ENCODE peak calls at places on chromosomes 12 and 14, in nine cellular contexts. P is HCT116, H is A549, U is GM23338, C is GM12878, Y is Panc1, N is HepG2, J is SK-N-SH, W is K562. G is an unnamed sample.

GRCh38 chr14:81516941-81517797 is 16.5 kb downstream of the SEL1L start:
- DNase-seq in P (no peak), H (peak; percentile 7), U (peak; percentile 62), C (no peak), Y (no peak), N (peak; percentile 83), J (no peak), W (no peak), G (no peak)

GRCh38 chr14:100103261-100104005 is 38.2 kb downstream of the EVL start:
- DNase-seq in P (no peak), H (no peak), U (no peak), C (no peak), Y (no peak), N (no peak), J (no peak), W (no peak), G (no peak)

GRCh38 chr12:30437616-30438015 is 258.1 kb downstream of the IPO8 start:
- DNase-seq in P (no peak), H (no peak), U (no peak), C (no peak), Y (no peak), N (peak; percentile 36), J (no peak), W (no peak), G (no peak)

GRCh38 chr14:42911642-42912041 is 1305.0 kb downstream of the LRFN5 start:
- DNase-seq in P (no peak), H (no peak), U (peak; percentile 14), C (no peak), Y (no peak), N (no peak), J (no peak), W (no peak), G (no peak)

GRCh38 chr12:121535150-121536057 is 45.4 kb downstream of the KDM2B start:
- DNase-seq in P (no peak), H (no peak), U (no peak), C (no peak), Y (no peak), N (no peak), J (no peak), W (no peak), G (no peak)

GRCh38 chr12:4910502-4911315 is 1.0 kb downstream of the KCNA1 start:
- DNase-seq in P (no peak), H (no peak), U (peak; percentile 39), C (no peak), Y (no peak), N (no peak), J (peak; percentile 29), W (no peak), G (no peak)

GRCh38 chr14:93047661-93048060 is 68.1 kb downstream of the ITPK1 start:
- DNase-seq in P (no peak), H (no peak), U (no peak), C (no peak), Y (no peak), N (no peak), J (no peak), W (no peak), G (no peak)

GRCh38 chr14:40096968-40097367 is 664.7 kb upstream of the FBXO33 start:
- DNase-seq in P (no peak), H (no peak), U (no peak), C (no peak), Y (no peak), N (no peak), J (no peak), W (no peak), G (no peak)

GRCh38 chr12:112216223-112216622 is 90.9 kb downstream of the TRAFD1 start:
- DNase-seq in P (no peak), H (no peak), U (no peak), C (no peak), Y (no peak), N (no peak), J (no peak), W (no peak), G (no peak)

GRCh38 chr14:75864352-75864751 is 117.4 kb downstream of the TGFB3 start:
- DNase-seq in P (no peak), H (no peak), U (no peak), C (no peak), Y (no peak), N (no peak), J (no peak), W (no peak), G (no peak)

GRCh38 chr14:95389471-95390011 is 69.8 kb upstream of the CLMN start:
- DNase-seq in P (no peak), H (no peak), U (no peak), C (no peak), Y (no peak), N (no peak), J (no peak), W (no peak), G (no peak)

GRCh38 chr12:89384050-89384749 is 31.9 kb upstream of the DUSP6 start:
- DNase-seq in P (no peak), H (no peak), U (peak; percentile 64), C (no peak), Y (no peak), N (peak; percentile 66), J (peak; percentile 32), W (no peak), G (peak; percentile 77)

GRCh38 chr12:18345021-18345735 is 83.9 kb downstream of the PIK3C2G start:
- DNase-seq in P (no peak), H (no peak), U (no peak), C (no peak), Y (no peak), N (no peak), J (no peak), W (no peak), G (no peak)

GRCh38 chr12:64621257-64621942 is 11.1 kb downstream of the RASSF3 start:
- DNase-seq in P (no peak), H (no peak), U (no peak), C (peak; percentile 91), Y (no peak), N (no peak), J (no peak), W (no peak), G (peak; percentile 56)

DNA sequence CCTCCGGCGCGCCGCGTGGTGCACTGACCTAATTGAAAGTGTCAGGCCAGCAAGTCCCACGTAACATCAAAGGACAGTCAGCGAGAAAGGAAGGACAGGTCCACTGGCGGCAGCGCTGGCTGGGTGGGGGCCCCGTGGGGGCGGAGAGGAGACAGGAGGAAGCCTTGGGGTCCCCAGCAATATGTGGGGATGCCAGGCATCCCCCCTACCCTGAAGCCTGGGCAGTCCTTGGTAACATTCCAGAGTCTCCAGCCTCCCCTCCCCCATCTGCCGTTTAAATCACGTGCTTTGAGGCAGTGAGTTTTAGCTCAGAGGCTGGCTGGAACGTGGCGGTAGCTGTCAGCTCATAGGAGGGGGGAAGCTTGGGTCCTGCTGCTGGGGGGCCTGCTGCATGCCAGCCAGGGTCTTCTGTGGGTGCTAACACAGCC is 159.2 kb downstream of the CALM1 start:
- DNase-seq in P (no peak), H (no peak), U (peak; percentile 84), C (no peak), Y (no peak), N (peak; percentile 29), J (peak; percentile 64), W (peak; percentile 40), G (no peak)
- H3K4me3 ChIP-seq in P (no peak overlapping the region), H (no peak overlapping the region), U (no peak overlapping the region), C (no peak overlapping the region), Y (no peak overlapping the region), N (peak overlapping the region; percentile 43), J (no peak overlapping the region), W (no peak overlapping the region), G (no peak overlapping the region)

GRCh38 chr12:7678744-7679143 is 13.0 kb upstream of the APOBEC1 start:
- DNase-seq in P (no peak), H (no peak), U (no peak), C (no peak), Y (no peak), N (no peak), J (no peak), W (no peak), G (peak; percentile 67)
- TF ChIP-seq REST in P (no peak), H (no peak), U (no peak), C (no peak), Y (no peak), N (no peak), J (no peak), W (no peak), G (no peak)

DNA sequence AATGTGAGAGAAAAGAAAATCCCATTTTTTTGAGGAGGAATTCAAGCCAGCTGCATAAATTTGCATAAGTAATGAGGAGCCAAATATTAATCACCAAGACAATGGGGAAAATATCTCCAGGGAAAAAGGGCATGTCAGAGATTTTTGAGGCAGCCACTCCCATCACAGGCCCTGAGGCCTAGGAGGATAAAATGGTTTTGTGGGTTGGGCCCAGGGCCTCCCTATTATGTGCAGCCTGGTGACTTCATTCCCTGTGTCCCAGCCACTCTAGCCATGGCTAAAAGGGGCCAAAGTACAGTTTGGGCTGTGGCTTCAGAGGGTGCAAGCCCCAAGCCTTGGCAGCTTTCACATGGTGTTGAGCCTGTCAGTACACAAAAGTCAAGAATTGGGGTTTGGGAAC is 1051.0 kb upstream of the FOXG1 start:
- DNase-seq in P (no peak), H (no peak), U (no peak), C (no peak), Y (no peak), N (no peak), J (no peak), W (no peak), G (no peak)
- H3K4me3 ChIP-seq in P (no peak overlapping the region), H (no peak overlapping the region), U (no peak overlapping the region), C (no peak overlapping the region), Y (no peak overlapping the region), N (no peak overlapping the region), J (no peak overlapping the region), W (no peak overlapping the region), G (no peak overlapping the region)

GRCh38 chr12:62878211-62878610 is 56.7 kb downstream of the PPM1H start:
- DNase-seq in P (no peak), H (no peak), U (no peak), C (no peak), Y (no peak), N (no peak), J (no peak), W (no peak), G (no peak)

GRCh38 chr12:62873116-62873825 is 61.7 kb downstream of the PPM1H start:
- DNase-seq in P (no peak), H (no peak), U (no peak), C (no peak), Y (no peak), N (no peak), J (no peak), W (no peak), G (no peak)

GRCh38 chr12:62868820-62869219 is 66.1 kb downstream of the PPM1H start:
- DNase-seq in P (no peak), H (no peak), U (no peak), C (no peak), Y (no peak), N (no peak), J (no peak), W (no peak), G (no peak)

GRCh38 chr12:62876938-62877548 is 57.9 kb downstream of the PPM1H start:
- DNase-seq in P (no peak), H (no peak), U (no peak), C (no peak), Y (no peak), N (no peak), J (no peak), W (no peak), G (no peak)

DNA sequence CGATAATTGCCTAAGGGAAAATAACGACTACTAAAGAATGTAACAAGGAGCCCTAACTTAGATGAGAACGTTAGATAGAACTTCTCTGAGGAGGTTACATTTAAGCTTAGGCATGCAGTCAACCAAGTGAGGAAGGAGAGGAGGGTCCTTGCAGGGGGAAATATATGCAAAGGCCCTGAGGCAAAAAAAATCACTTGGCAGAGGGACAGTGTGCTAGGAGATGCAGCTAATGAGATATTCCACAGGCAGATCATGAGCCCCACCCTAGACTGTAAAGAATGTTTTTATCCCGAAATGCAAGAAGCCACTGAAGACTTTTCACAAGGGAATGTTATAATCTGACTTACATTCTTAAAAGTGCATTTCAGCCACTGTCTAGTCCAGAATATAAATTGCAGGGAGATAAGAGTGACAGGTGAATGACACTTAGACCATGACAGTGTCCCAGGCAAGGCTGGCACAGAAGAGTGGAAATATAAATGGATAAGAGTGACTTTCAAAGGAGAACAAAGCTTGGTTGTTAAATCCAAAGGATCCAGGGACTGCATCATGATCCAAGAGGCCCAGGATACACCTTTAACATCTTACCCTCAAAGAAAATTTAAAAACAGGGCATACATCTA is 61.0 kb downstream of the PPM1H start:
- DNase-seq in P (no peak), H (no peak), U (no peak), C (no peak), Y (no peak), N (no peak), J (no peak), W (no peak), G (no peak)
- TF ChIP-seq REST in P (no peak), H (no peak), U (no peak), C (no peak), Y (no peak), N (no peak), J (no peak), W (no peak), G (no peak)

G was measured in HL-60.